ENCODE peak calls at places on chromosomes 13 and 19, in six cellular contexts. C is astrocyte; H is CD4-positive, CD25-positive, alpha-beta regulatory T cell; K is upper lobe of left lung; M is PC-3; O is sigmoid colon. E is an unnamed sample.

GRCh38 chr13:34847751-34848150 is 94.3 kb upstream of the NBEA start:
- DNase-seq in C (no peak), H (no peak), K (no peak), M (peak; percentile 43), O (no peak), E (no peak)

GRCh38 chr13:112066624-112067004 is 335 bp upstream of the SOX1 start:
- DNase-seq in C (peak; percentile 14), H (peak; percentile 47), K (no peak), M (no peak), O (no peak), E (peak; percentile 83)

GRCh38 chr13:29434217-29434940 is 161.1 kb downstream of the SLC7A1 start:
- DNase-seq in C (no peak), H (no peak), K (no peak), M (no peak), O (no peak), E (no peak)

GRCh38 chr13:24923305-24923640 is 159.3 kb downstream of the RNF17 start:
- DNase-seq in C (peak; percentile 89), H (no peak), K (no peak), M (peak; percentile 15), O (no peak), E (no peak)

GRCh38 chr13:73268306-73268705 is 209.5 kb downstream of the KLF5 start:
- DNase-seq in C (no peak), H (no peak), K (no peak), M (peak; percentile 96), O (no peak), E (no peak)

GRCh38 chr13:110876592-110876991 is 38.3 kb downstream of the ANKRD10 start:
- DNase-seq in C (no peak), H (no peak), K (no peak), M (no peak), O (no peak), E (no peak)

GRCh38 chr13:49652691-49653305 is 24.5 kb downstream of the ARL11 start:
- DNase-seq in C (no peak), H (no peak), K (no peak), M (peak; percentile 63), O (no peak), E (no peak)

GRCh38 chr13:78978381-78978998 is 319.5 kb upstream of the OBI1 start:
- DNase-seq in C (peak; percentile 34), H (peak; percentile 31), K (peak; percentile 23), M (peak; percentile 68), O (no peak), E (no peak)

GRCh38 chr13:18943273-18943672 is 238.4 kb downstream of the TUBA3C start:
- DNase-seq in C (no peak), H (no peak), K (peak; percentile 18), M (no peak), O (no peak), E (peak; percentile 72)

GRCh38 chr19:6568816-6569215 is 22.1 kb downstream of the CD70 start:
- DNase-seq in C (no peak), H (no peak), K (no peak), M (no peak), O (no peak), E (no peak)

GRCh38 chr13:48977973-48978372 is 2.3 kb downstream of the FNDC3A start:
- DNase-seq in C (peak; percentile 56), H (no peak), K (no peak), M (peak; percentile 13), O (no peak), E (no peak)

GRCh38 chr13:22945321-22946226 is 235.2 kb upstream of the SGCG start:
- DNase-seq in C (no peak), H (no peak), K (no peak), M (no peak), O (no peak), E (no peak)

GRCh38 chr13:38970380-38971051 is 20.1 kb downstream of the STOML3 start:
- DNase-seq in C (no peak), H (peak; percentile 12), K (no peak), M (no peak), O (no peak), E (no peak)

GRCh38 chr13:44904982-44905381 is 84.3 kb downstream of the NUFIP1 start:
- DNase-seq in C (peak; percentile 97), H (no peak), K (no peak), M (peak; percentile 75), O (peak; percentile 85), E (peak; percentile 81)

GRCh38 chr13:32910530-32910929 is 105.7 kb upstream of the KL start:
- DNase-seq in C (no peak), H (no peak), K (no peak), M (peak; percentile 53), O (no peak), E (no peak)

GRCh38 chr13:42392180-42392579 is 120.2 kb downstream of the AKAP11 start:
- DNase-seq in C (no peak), H (no peak), K (no peak), M (no peak), O (no peak), E (no peak)

GRCh38 chr13:90867336-90867683 is 480.2 kb upstream of the MIR17HG start:
- DNase-seq in C (peak; percentile 45), H (no peak), K (peak; percentile 63), M (peak; percentile 86), O (no peak), E (peak; percentile 71)

GRCh38 chr13:74217816-74218215 is 83.6 kb upstream of the KLF12 start:
- DNase-seq in C (peak; percentile 88), H (no peak), K (no peak), M (no peak), O (no peak), E (no peak)

GRCh38 chr13:45630791-45631190 is 15.3 kb upstream of the ERICH6B start:
- DNase-seq in C (no peak), H (no peak), K (no peak), M (peak; percentile 62), O (no peak), E (no peak)

DNA sequence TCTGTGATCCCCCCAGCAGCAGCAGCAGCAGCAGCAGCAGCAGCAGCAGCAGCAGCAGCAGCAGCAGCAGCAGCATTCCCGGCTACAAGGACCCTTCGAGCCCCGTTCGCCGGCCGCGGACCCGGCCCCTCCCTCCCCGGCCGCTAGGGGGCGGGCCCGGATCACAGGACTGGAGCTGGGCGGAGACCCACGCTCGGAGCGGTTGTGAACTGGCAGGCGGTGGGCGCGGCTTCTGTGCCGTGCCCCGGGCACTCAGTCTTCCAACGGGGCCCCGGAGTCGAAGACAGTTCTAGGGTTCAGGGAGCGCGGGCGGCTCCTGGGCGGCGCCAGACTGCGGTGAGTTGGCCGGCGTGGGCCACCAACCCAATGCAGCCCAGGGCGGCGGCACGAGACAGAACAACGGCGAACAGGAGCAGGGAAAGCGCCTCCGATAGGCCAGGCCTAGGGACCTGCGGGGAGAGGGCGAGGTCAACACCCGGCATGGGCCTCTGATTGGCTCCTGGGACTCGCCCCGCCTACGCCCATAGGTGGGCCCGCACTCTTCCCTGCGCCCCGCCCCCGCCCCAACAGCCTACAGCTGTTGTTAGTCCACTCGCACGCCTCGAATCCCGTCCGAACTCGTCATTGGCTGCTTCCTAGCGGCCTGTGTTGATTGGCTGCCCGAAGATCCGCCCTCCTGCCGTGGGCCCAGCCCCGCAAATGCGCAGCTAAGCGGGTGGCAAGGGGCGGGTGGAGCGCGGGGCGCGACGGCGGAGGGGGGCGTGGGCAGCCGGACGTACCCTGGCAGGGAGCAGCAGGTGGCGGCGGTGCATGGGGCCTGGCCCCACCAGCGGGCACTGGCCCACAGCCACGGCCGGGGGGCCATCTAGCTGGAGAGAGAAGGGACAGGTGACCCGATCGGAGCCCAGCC is 1.4 kb upstream of the SIX5 start:
- DNase-seq in C (peak; percentile 95), H (peak; percentile 94), K (peak; percentile 96), M (peak; percentile 93), O (peak; percentile 99), E (peak; percentile 99)
- H3K4me3 ChIP-seq in C (peak overlapping the region; percentile 52), H (peak overlapping the region; percentile 45), K (peak overlapping the region; percentile 87), M (peak overlapping the region; percentile 72), O (peak overlapping the region; percentile 89), E (peak overlapping the region; percentile 69)

GRCh38 chr19:49528211-49528771 is 488 bp downstream of the RCN3 start:
- DNase-seq in C (peak; percentile 59), H (no peak), K (no peak), M (no peak), O (peak; percentile 77), E (peak; percentile 81)
- H3K4me3 ChIP-seq in C (peak overlapping the region; percentile 76), H (no peak overlapping the region), K (peak overlapping the region; percentile 44), M (peak overlapping the region; percentile 48), O (peak overlapping the region; percentile 51), E (peak overlapping the region; percentile 56)

GRCh38 chr19:860481-861098 is 1.1 kb downstream of the CFD start:
- DNase-seq in C (peak; percentile 26), H (peak; percentile 62), K (peak; percentile 74), M (peak; percentile 77), O (peak; percentile 89), E (peak; percentile 93)

GRCh38 chr19:862529-863304 is 3.3 kb downstream of the CFD start:
- DNase-seq in C (no peak), H (peak; percentile 82), K (peak; percentile 70), M (no peak), O (no peak), E (peak; percentile 92)

GRCh38 chr19:861756-862528 is 2.5 kb downstream of the CFD start:
- DNase-seq in C (no peak), H (peak; percentile 53), K (peak; percentile 61), M (peak; percentile 41), O (no peak), E (peak; percentile 89)

GRCh38 chr19:861099-861755 is 1.8 kb downstream of the CFD start:
- DNase-seq in C (no peak), H (no peak), K (no peak), M (no peak), O (no peak), E (no peak)

DNA sequence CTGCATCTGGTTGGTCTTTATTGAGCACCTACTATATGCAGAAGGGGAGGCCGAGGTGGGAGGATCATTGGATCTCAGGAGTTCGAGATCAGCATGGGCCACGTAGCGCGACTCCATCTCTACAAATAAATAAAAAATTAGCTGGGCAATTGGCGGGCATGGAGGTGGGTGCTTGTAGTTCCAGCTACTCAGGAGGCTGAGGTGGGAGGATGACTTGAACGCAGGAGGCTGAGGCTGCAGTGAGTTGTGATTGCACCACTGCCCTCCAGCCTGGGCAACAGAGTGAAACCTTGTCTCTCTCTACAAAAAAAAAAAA is 3.8 kb downstream of the CFD start:
- DNase-seq in C (no peak), H (no peak), K (no peak), M (no peak), O (no peak), E (no peak)
- H3K4me3 ChIP-seq in C (no peak overlapping the region), H (no peak overlapping the region), K (peak overlapping the region; percentile 28), M (no peak overlapping the region), O (no peak overlapping the region), E (no peak overlapping the region)

DNA sequence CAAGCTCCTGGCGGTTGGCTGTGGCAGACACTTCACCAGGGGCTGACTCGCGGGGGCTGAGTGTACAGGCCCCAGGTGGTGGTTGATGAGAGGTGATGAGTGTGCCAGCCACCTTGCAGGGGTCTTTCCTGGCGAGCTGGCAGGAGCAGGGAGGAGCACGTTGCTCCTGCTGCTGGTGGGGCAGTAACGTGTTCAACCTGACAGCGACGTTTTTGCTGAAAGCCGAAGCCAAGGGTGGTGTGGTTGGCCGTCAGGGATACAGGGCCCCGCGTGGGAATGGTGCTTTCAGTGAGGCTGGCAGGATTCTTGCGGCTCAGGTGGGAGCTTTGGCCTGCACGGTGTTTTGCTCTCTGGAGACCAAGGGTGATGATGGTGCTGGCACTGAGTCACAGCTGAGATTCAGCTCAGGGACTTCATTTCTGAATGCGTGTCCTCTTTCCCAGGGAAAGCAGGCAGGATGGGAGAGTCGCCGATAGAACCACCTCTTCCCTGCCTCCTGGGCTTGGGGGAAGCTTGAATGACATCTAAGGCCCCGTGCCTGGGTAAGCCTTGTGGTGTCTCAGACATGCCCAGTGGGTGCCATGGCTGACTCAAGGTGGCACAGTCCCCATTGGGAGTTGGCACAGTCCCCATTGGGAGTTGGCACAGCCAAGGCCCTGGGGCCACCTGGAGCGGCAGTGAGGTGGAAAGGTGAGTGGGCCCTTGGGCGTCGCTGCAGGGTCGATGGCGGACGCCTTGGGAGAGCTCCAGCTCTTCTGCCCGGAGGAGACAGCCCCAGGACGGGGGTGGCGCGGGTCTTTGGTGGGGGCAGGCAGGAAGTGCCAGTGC is 8.8 kb downstream of the DAZAP1 start:
- DNase-seq in C (peak; percentile 40), H (no peak), K (no peak), M (no peak), O (no peak), E (no peak)
- H3K4me3 ChIP-seq in C (peak overlapping the region; percentile 7), H (peak overlapping the region; percentile 19), K (peak overlapping the region; percentile 17), M (peak overlapping the region; percentile 52), O (no peak overlapping the region), E (peak overlapping the region; percentile 33)

E was measured in kidney.